ENCODE peak calls at places on chromosomes 11 and 22, in five cellular contexts. One of them, this sample, is unnamed.

GRCh38 chr11:61793084-61793828 is 545 bp downstream of the FEN1 start:
- DNase-seq in SK-N-SH: peak; percentile 55
- DNase-seq in HCT116: no peak
- DNase-seq in K562: no peak
- DNase-seq in HepG2: peak; percentile 12
- DNase-seq in this sample: no peak

GRCh38 chr11:43467958-43468357 is 109.2 kb downstream of the TTC17 start:
- DNase-seq in SK-N-SH: no peak
- DNase-seq in HepG2: no peak
- DNase-seq in HCT116: no peak
- DNase-seq in K562: no peak
- DNase-seq in this sample: no peak

GRCh38 chr11:83044958-83045712 is 26.6 kb downstream of the RAB30 start:
- DNase-seq in SK-N-SH: no peak
- DNase-seq in K562: no peak
- DNase-seq in HepG2: no peak
- DNase-seq in HCT116: no peak
- DNase-seq in this sample: peak; percentile 82

GRCh38 chr11:13216019-13217006 is 61.3 kb upstream of the BMAL1 start:
- DNase-seq in HCT116: peak; percentile 94
- DNase-seq in K562: no peak
- DNase-seq in SK-N-SH: no peak
- DNase-seq in HepG2: peak; percentile 37
- DNase-seq in this sample: peak; percentile 80

GRCh38 chr22:26884921-26885320 is 227.5 kb downstream of the MIAT start:
- DNase-seq in HepG2: no peak
- DNase-seq in HCT116: no peak
- DNase-seq in K562: no peak
- DNase-seq in SK-N-SH: no peak
- DNase-seq in this sample: no peak

GRCh38 chr11:125942771-125943428 is 2.9 kb upstream of the VSIG10L2 start:
- DNase-seq in SK-N-SH: no peak
- DNase-seq in K562: no peak
- DNase-seq in HCT116: no peak
- DNase-seq in HepG2: no peak
- DNase-seq in this sample: no peak

GRCh38 chr11:66339163-66339675 is 3.0 kb upstream of the RIN1 start:
- DNase-seq in HepG2: no peak
- DNase-seq in SK-N-SH: no peak
- DNase-seq in HCT116: no peak
- DNase-seq in K562: no peak
- DNase-seq in this sample: no peak

GRCh38 chr11:124174001-124174400 is 9.1 kb upstream of the OR10D3 start:
- DNase-seq in HCT116: peak; percentile 2
- DNase-seq in HepG2: peak; percentile 47
- DNase-seq in SK-N-SH: no peak
- DNase-seq in K562: peak; percentile 38
- DNase-seq in this sample: no peak

GRCh38 chr11:134714021-134714656 is 302.1 kb upstream of the B3GAT1 start:
- DNase-seq in K562: no peak
- DNase-seq in SK-N-SH: no peak
- DNase-seq in HCT116: no peak
- DNase-seq in HepG2: no peak
- DNase-seq in this sample: no peak

GRCh38 chr11:76606102-76606793 is 64.3 kb downstream of the LRRC32 start:
- DNase-seq in K562: no peak
- DNase-seq in SK-N-SH: peak; percentile 11
- DNase-seq in HepG2: no peak
- DNase-seq in HCT116: no peak
- DNase-seq in this sample: no peak

GRCh38 chr11:121418625-121419114 is 33.4 kb upstream of the SORL1 start:
- DNase-seq in SK-N-SH: no peak
- DNase-seq in K562: no peak
- DNase-seq in HepG2: no peak
- DNase-seq in HCT116: no peak
- DNase-seq in this sample: no peak

GRCh38 chr22:29813563-29813962 is 24.5 kb downstream of the ASCC2 start:
- DNase-seq in K562: peak; percentile 68
- DNase-seq in SK-N-SH: no peak
- DNase-seq in HCT116: peak; percentile 7
- DNase-seq in HepG2: no peak
- DNase-seq in this sample: no peak

DNA sequence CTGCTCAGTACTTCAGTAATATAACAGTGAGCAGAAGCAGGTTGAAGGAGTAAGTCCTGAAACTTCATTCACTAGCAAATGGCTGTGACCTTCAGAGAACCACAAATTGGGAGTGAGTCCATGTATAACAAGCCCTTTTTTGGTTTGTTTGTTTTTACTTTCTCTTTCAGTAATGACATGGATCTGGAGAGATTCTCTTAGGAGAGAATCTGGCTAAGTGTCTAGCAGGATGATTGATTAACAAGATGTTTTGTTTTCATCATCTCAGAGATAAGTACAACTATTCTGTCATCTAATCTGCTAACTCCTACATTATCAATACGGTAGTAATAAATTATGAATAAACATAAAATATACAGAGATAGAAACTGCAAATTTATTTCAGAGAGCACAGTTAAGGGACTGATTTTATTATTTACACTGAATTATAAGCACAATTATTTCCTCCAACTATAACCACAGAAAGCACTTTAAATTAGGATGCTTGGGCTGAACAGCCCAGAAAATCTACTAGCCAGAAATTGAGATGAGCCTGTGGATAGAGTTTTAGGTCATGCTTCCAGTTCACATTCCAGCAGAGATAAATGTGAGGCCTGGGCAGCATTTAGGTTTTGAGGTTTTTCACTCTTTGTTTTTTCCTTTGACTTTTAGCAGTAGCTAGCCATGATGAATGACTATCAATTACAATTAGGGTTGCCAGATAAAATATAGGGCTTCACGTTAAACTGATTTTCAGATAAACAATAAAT is 429.3 kb upstream of the FAT3 start:
- DNase-seq in SK-N-SH: no peak
- DNase-seq in HepG2: no peak
- DNase-seq in HCT116: no peak
- DNase-seq in K562: no peak
- DNase-seq in this sample: no peak
- TF ChIP-seq POLR2AphosphoS5 in SK-N-SH: no peak
- TF ChIP-seq POLR2AphosphoS5 in HepG2: no peak
- TF ChIP-seq POLR2AphosphoS5 in HCT116: no peak
- TF ChIP-seq POLR2AphosphoS5 in K562: no peak
- TF ChIP-seq POLR2AphosphoS5 in this sample: no peak

DNA sequence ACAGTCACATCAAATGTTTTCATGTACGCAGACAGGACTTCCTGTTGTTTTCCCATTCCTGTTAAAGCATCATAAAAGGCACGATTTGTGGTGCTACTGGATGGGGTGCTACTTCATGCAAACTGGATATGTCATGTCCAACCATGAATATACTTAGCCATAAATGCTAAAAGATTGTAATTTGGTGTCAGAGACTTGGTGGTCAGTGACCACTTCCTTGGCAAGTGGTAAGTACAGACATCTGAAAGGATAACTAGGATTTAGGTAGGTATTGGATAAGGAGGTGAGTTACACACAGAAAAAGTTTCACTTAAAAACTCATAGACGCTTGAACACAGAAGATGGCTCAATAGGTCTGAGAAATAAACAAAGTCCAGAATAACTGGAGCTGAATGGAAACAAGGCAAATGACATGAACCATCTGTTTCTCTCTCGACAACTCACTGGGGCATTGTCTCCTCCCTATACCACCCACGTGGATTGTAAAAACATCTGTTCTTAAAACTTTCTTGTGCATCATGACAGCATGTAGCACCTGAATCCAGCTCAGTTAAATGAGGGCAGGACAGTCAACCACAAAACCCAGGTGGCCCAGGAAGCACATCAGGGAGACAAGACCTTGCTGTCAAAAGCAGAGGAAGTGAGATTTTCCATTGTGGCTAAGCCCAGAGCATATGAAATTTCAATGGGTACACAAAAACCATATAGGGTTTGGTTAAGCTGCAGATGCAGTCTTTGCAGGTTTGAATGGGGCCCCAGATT is 22.1 kb upstream of the IGLL5 start:
- DNase-seq in K562: peak; percentile 52
- DNase-seq in SK-N-SH: no peak
- DNase-seq in HCT116: no peak
- DNase-seq in HepG2: no peak
- DNase-seq in this sample: no peak
- TF ChIP-seq SIN3A in K562: no peak
- TF ChIP-seq SIN3A in SK-N-SH: no peak
- TF ChIP-seq SIN3A in HCT116: no peak
- TF ChIP-seq SIN3A in HepG2: no peak
- TF ChIP-seq SIN3A in this sample: no peak

DNA sequence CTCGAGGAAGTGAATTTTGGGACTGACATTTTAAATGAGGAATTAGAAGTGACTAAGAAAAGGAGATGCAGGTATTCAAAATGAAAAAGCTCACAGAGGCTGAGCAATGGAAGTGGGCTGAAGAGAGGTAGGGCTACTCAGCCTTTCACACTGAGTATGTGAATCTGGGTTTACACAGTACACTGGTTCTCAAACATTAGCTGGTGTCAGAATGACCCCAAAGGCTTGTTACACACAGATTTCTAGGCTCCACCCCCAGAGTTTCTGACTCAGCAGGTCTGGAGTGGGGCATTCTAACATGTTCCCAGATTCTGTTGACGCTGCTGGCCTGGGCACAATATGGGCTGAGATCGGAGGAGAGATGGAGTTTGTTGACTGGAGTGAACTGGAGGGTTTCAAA is 32.8 kb downstream of the CADM1 start:
- DNase-seq in HepG2: peak; percentile 80
- DNase-seq in SK-N-SH: no peak
- DNase-seq in K562: no peak
- DNase-seq in HCT116: no peak
- DNase-seq in this sample: no peak
- TF ChIP-seq REST in HepG2: no peak
- TF ChIP-seq REST in SK-N-SH: no peak
- TF ChIP-seq REST in K562: no peak
- TF ChIP-seq REST in HCT116: no peak
- TF ChIP-seq REST in this sample: no peak

GRCh38 chr11:111457731-111458368 is 54.3 kb downstream of the BTG4 start:
- DNase-seq in HCT116: no peak
- DNase-seq in HepG2: no peak
- DNase-seq in K562: no peak
- DNase-seq in SK-N-SH: peak; percentile 7
- DNase-seq in this sample: no peak
- TF ChIP-seq POLR2AphosphoS5 in HCT116: no peak
- TF ChIP-seq POLR2AphosphoS5 in HepG2: no peak
- TF ChIP-seq POLR2AphosphoS5 in K562: no peak
- TF ChIP-seq POLR2AphosphoS5 in SK-N-SH: no peak
- TF ChIP-seq POLR2AphosphoS5 in this sample: no peak

DNA sequence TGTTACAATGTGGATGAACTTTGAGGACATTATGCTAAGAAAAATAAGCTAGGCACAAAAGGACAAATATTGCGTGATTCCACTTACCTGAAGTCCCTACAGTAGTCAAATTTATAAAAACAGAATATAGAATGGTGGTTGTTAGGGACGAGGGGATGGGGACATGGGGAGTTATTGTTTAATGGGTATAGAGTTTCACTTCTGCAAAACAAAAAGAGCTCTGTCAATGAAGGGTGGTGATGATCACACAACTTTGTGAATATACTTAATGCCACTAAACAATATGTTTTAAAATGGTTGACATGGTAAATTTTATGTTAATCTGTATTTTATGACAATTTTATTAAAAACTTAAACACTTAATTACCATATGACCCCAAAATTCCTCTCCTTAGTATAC is 26.1 kb downstream of the INTS4 start:
- DNase-seq in SK-N-SH: no peak
- DNase-seq in K562: no peak
- DNase-seq in HepG2: no peak
- DNase-seq in HCT116: no peak
- DNase-seq in this sample: no peak
- TF ChIP-seq SIN3A in SK-N-SH: no peak
- TF ChIP-seq SIN3A in K562: no peak
- TF ChIP-seq SIN3A in HepG2: no peak
- TF ChIP-seq SIN3A in HCT116: no peak
- TF ChIP-seq SIN3A in this sample: no peak

DNA sequence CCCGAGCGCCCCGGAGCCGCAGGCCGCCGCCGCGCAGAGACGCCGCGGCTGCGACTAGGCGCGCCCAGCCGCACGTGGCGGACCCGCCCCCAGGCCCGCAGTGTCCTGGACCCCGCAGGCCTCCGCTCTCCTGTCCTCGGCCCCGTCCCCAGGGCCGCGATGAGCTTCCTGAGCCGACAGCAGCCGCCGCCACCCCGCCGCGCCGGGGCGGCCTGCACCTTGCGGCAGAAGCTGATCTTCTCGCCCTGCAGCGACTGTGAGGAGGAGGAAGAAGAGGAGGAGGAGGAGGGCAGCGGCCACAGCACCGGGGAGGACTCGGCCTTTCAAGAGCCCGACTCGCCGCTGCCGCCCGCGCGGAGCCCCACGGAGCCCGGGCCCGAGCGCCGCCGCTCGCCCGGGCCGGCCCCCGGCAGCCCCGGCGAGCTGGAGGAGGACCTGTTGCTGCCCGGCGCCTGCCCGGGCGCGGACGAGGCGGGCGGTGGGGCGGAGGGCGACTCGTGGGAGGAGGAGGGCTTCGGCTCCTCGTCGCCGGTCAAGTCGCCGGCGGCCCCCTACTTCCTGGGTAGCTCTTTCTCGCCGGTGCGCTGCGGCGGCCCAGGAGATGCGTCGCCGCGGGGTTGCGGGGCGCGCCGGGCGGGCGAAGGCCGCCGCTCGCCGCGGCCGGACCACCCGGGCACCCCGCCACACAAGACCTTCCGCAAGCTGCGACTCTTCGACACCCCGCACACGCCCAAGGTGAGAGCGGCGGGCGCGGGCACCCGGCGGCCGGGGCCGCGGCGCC is 495 bp downstream of the WEE1 start:
- DNase-seq in HepG2: no peak
- DNase-seq in SK-N-SH: peak; percentile 66
- DNase-seq in K562: peak; percentile 47
- DNase-seq in HCT116: no peak
- DNase-seq in this sample: no peak
- TF ChIP-seq REST in HepG2: no peak
- TF ChIP-seq REST in SK-N-SH: no peak
- TF ChIP-seq REST in K562: no peak
- TF ChIP-seq REST in HCT116: no peak
- TF ChIP-seq REST in this sample: no peak

DNA sequence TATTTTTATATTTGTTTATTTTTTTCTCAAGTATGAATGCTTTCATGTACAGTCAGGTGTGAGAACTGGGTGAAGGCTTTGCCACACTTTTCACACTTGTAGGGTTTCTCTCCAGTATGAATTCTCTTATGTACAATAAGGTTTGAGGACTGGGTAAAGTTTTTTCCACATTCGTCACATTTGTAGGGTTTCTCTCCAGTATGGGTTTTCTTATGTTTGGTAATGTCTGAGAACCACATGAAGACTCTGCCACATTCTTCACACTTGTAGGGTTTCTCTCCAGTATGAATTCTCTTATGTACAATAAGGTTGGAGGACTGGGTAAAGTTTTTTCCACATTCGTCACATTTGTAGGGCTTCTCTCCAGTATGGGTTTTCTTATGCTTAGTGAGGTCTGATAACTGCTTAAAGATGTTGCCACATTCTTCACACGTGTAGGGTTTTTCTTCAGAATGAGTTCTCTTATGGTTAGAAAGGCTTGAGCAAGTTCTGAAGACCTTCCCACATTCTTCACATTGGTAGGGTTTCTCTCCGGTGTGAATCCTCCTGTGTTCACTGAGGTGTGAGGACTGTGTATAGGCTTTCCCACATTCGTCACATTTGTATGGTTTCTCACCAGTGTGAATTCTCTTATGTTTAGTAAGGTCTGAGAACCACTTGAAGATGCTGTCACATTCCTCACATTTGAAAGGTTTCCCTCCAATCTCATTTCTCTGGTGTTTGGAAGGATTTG is 19.7 kb downstream of the ZNF195 start:
- DNase-seq in HepG2: no peak
- DNase-seq in HCT116: no peak
- DNase-seq in K562: no peak
- DNase-seq in SK-N-SH: no peak
- DNase-seq in this sample: no peak
- TF ChIP-seq POLR2AphosphoS5 in HepG2: no peak
- TF ChIP-seq POLR2AphosphoS5 in HCT116: no peak
- TF ChIP-seq POLR2AphosphoS5 in K562: peak; percentile 40
- TF ChIP-seq POLR2AphosphoS5 in SK-N-SH: no peak
- TF ChIP-seq POLR2AphosphoS5 in this sample: peak; percentile 61

This sample was measured in Panc1.